ENCODE peak calls at places on chromosomes 13 and 19, in five cellular contexts. T is activated T-helper 2 cell treated with anti-CD3 and anti-CD28 coated beads, Interferon-gamma antibody, Interleukin-2, Interleukin-4, amounts not matched to agents 10 μg/mL and 5 μg/mL and 100 μg/mL, durations not matched to agents 14 hours and 24 hours and 36 hours; E is activated CD8-positive, alpha-beta memory T cell treated with anti-CD3 and anti-CD28 coated beads for 48 hours; P is lower leg skin; G is activated CD4-positive, CD25-positive, alpha-beta regulatory T cell. K is an unnamed sample.

GRCh38 chr19:43662487-43662886 is 7.5 kb downstream of the PLAUR start:
- DNase-seq in T (no peak), G (no peak), E (no peak), P (no peak), K (no peak)

GRCh38 chr13:77470986-77471385 is 64.5 kb upstream of the SCEL start:
- DNase-seq in E (no peak), P (no peak), G (no peak), T (no peak), K (no peak)

GRCh38 chr13:23578411-23579071 is 8.3 kb downstream of the TNFRSF19 start:
- DNase-seq in G (peak; percentile 34), P (peak; percentile 74), T (peak; percentile 70), E (peak; percentile 56), K (peak; percentile 84)

GRCh38 chr19:2997720-2998119 is 20.4 kb downstream of the TLE6 start:
- DNase-seq in T (no peak), E (no peak), G (no peak), P (no peak), K (no peak)

GRCh38 chr13:39968646-39969475 is 313.4 kb downstream of the COG6 start:
- DNase-seq in P (no peak), G (no peak), T (no peak), E (no peak), K (no peak)

GRCh38 chr13:113567681-113568080 is 16.9 kb upstream of the TFDP1 start:
- DNase-seq in E (no peak), G (no peak), P (no peak), T (no peak), K (no peak)

GRCh38 chr19:38219221-38219620 is 4.8 kb downstream of the DPF1 start:
- DNase-seq in E (no peak), P (no peak), G (no peak), T (no peak), K (no peak)

GRCh38 chr19:3474614-3475013 is 5.7 kb downstream of the SMIM24 start:
- DNase-seq in P (no peak), T (no peak), E (no peak), G (no peak), K (no peak)

GRCh38 chr13:73268306-73268705 is 209.5 kb downstream of the KLF5 start:
- DNase-seq in G (no peak), T (no peak), E (no peak), P (no peak), K (no peak)

GRCh38 chr13:107864543-107865460 is 350.5 kb downstream of the LIG4 start:
- DNase-seq in P (no peak), G (no peak), T (no peak), E (no peak), K (no peak)

GRCh38 chr13:110123041-110123809 is 183.7 kb downstream of the COL4A1 start:
- DNase-seq in G (no peak), E (no peak), T (no peak), P (peak; percentile 7), K (no peak)

GRCh38 chr19:5143471-5144411 is 174.8 kb downstream of the KDM4B start:
- DNase-seq in G (no peak), E (no peak), P (no peak), T (no peak), K (no peak)

GRCh38 chr19:3463959-3464796 is 16.1 kb downstream of the SMIM24 start:
- DNase-seq in E (no peak), T (no peak), G (no peak), P (no peak), K (no peak)

GRCh38 chr19:51593138-51593890 is 22.2 kb downstream of the ZNF175 start:
- DNase-seq in E (no peak), G (no peak), T (no peak), P (no peak), K (no peak)

GRCh38 chr19:18001837-18002345 is 6.1 kb upstream of the ARRDC2 start:
- DNase-seq in E (no peak), G (no peak), T (no peak), P (no peak), K (no peak)

GRCh38 chr19:5592531-5592930 is 24.8 kb upstream of the TINCR start:
- DNase-seq in P (no peak), G (no peak), E (no peak), T (no peak), K (no peak)

GRCh38 chr19:49212302-49212701 is 54.7 kb downstream of the TRPM4 start:
- DNase-seq in P (no peak), G (no peak), T (no peak), E (no peak), K (no peak)

GRCh38 chr19:38695319-38695683 is 47.9 kb downstream of the ACTN4 start:
- DNase-seq in G (no peak), T (no peak), P (no peak), E (no peak), K (no peak)

GRCh38 chr13:28531195-28531955 is 36.4 kb upstream of the FLT1 start:
- DNase-seq in P (no peak), G (no peak), E (no peak), T (no peak), K (no peak)

GRCh38 chr19:10780368-10780767 is 55.6 kb downstream of the TMED1 start:
- DNase-seq in P (peak; percentile 63), T (no peak), G (no peak), E (no peak), K (no peak)

GRCh38 chr13:73903561-73903960 is 230.6 kb downstream of the KLF12 start:
- DNase-seq in E (no peak), P (no peak), T (no peak), G (no peak), K (no peak)